ENCODE peak calls at places on chromosomes 12 and 14, in five cellular contexts. S is HepG2, W is K562, V is H1, B is GM12878. I is an unnamed sample.

GRCh38 chr12:26623136-26623535 is 209.9 kb downstream of the ITPR2 start:
- DNase-seq in V (no peak), S (no peak), W (no peak), B (no peak), I (no peak)

GRCh38 chr12:13478650-13479181 is 282.2 kb downstream of the EMP1 start:
- DNase-seq in S (no peak), V (no peak), B (no peak), W (no peak), I (no peak)

GRCh38 chr14:95664046-95664445 is 22.2 kb upstream of the TCL1B start:
- DNase-seq in V (no peak), S (no peak), W (no peak), B (no peak), I (no peak)

GRCh38 chr12:98274430-98275130 is 240.8 kb upstream of the TMPO start:
- DNase-seq in B (peak; percentile 71), V (no peak), S (no peak), W (no peak), I (no peak)

GRCh38 chr14:105068818-105069217 is 3.6 kb upstream of the GPR132 start:
- DNase-seq in S (no peak), V (no peak), B (no peak), W (no peak), I (no peak)

GRCh38 chr12:6536894-6537579 is 2.7 kb downstream of the GAPDH start:
- DNase-seq in S (peak; percentile 3), V (no peak), W (no peak), B (no peak), I (no peak)

GRCh38 chr14:95150910-95151309 is 6.4 kb downstream of the DICER1 start:
- DNase-seq in S (no peak), W (no peak), V (no peak), B (no peak), I (no peak)

GRCh38 chr12:55970775-55971174 is 3.1 kb upstream of the RAB5B start:
- DNase-seq in W (no peak), B (no peak), S (no peak), V (no peak), I (no peak)

GRCh38 chr12:66409195-66409871 is 107.0 kb downstream of the HELB start:
- DNase-seq in B (no peak), S (peak; percentile 34), W (no peak), V (peak; percentile 33), I (no peak)

GRCh38 chr14:22871200-22871961 is at the start of gene LRP10:
- DNase-seq in B (peak; percentile 78), S (peak; percentile 95), W (peak; percentile 93), V (no peak), I (peak; percentile 93)

GRCh38 chr14:22871962-22872832 is 657 bp downstream of the LRP10 start:
- DNase-seq in W (peak; percentile 83), V (no peak), S (peak; percentile 84), B (no peak), I (peak; percentile 87)

GRCh38 chr14:22872833-22873520 is 1.4 kb downstream of the LRP10 start:
- DNase-seq in W (no peak), V (no peak), B (no peak), S (no peak), I (no peak)

GRCh38 chr14:22866874-22867273 is 4.7 kb upstream of the LRP10 start:
- DNase-seq in V (no peak), B (no peak), S (no peak), W (no peak), I (no peak)

DNA sequence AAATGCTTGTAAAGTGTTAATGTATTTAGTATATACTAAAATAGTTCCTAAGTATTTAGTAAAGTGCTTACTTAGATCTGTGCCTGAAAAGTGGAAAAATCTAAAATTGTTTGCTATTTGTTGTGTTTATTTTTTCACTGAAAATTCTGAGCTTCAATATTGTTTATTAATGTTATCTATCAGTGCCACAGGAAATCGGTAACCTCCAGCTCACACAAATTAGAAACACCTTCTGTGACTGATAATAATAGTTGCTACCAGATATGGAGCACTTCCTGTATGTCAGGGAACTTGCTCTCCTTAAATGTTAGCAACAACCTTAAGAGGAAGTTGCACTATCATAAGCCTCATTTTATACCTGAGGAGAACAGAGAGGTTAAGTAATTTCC is 735 bp upstream of the LRP10 start:
- DNase-seq in V (no peak), B (no peak), W (no peak), S (no peak), I (no peak)
- TF ChIP-seq HDAC2 in V (no peak), B (no peak), W (no peak), S (no peak), I (no peak)

DNA sequence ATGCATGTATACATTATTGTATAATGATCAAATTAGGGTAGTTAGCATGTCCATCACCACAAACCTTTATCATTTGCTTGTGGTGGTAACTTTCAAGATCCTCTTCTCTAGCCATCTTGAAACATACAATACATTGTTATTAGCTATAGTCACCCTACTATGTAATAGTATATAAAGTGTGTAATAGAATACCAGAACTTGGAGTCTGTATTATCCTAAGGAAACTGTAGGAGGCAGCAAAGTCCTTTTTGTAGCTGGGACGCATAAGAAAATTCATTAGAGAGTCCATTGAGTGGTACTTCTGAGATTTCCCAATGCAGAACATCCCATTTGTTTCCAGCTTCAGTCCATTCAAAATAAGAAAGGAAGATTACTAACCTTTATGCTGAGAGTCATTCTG is 325.9 kb upstream of the LRFN5 start:
- DNase-seq in S (no peak), V (no peak), W (no peak), B (no peak), I (peak; percentile 4)
- H3K27ac ChIP-seq in S (no peak overlapping the region), V (no peak overlapping the region), W (no peak overlapping the region), B (no peak overlapping the region), I (no peak overlapping the region)

GRCh38 chr14:90721619-90722305 is 94.5 kb downstream of the TTC7B start:
- DNase-seq in W (no peak), S (no peak), B (no peak), V (no peak), I (no peak)
- TF ChIP-seq HDAC2 in W (no peak), S (no peak), B (no peak), V (no peak), I (no peak)

GRCh38 chr12:108843187-108843586 is 14.2 kb downstream of the SSH1 start:
- DNase-seq in V (no peak), S (no peak), W (no peak), B (no peak), I (no peak)
- H3K27ac ChIP-seq in V (no peak overlapping the region), S (no peak overlapping the region), W (no peak overlapping the region), B (no peak overlapping the region), I (peak overlapping the region; percentile 36)

DNA sequence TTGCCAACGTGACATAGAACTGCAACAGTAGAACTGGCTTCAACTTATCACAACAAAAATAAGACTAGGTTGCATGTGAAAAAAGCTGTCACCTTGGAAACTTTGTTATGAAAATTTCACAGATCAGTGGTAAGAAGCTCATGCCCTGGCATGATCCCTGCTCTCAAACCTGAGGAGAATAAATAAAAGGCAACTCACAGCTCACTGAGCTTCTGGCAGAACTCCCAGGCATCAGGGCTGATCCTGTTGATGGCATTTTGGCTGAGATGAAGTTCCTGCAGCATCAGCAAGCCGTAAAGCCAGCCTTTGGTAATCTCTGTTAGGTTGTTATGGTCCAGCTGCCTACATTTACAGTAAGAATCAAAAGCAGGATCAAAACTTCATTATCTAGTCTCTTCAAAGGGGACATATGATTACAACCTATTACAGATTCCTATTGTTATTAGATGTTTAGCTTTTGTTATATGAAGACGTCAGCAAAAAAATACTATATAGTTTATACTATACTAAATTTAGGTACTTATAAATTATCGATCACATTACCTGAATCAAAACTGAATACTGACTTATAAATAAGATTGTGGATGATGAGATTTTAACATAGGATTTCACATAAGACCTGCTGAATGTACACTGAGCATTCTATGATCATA is 32.0 kb downstream of the LRIG3 start:
- DNase-seq in S (no peak), W (no peak), V (no peak), B (no peak), I (peak; percentile 2)
- TF ChIP-seq HDAC2 in S (no peak), W (no peak), V (no peak), B (no peak), I (no peak)